ENCODE peak calls at places on chromosomes 1 and 21, in four cellular contexts. X is upper lobe of left lung, I is HCT116, J is HepG2. M is an unnamed sample.

GRCh38 chr21:42568834-42569731 is 55.4 kb downstream of the SLC37A1 start:
- ATAC-seq in X (peak; percentile 9), J (no peak), I (no peak), M (no peak)

GRCh38 chr1:201104141-201104540 is 8.1 kb downstream of the CACNA1S start:
- ATAC-seq in J (no peak), I (no peak), X (no peak), M (no peak)

GRCh38 chr1:66671472-66671871 is 80.8 kb upstream of the DYNLT5 start:
- ATAC-seq in I (no peak), X (no peak), J (no peak), M (no peak)

GRCh38 chr1:29485096-29485925 is 249.0 kb downstream of the PTPRU start:
- ATAC-seq in I (no peak), X (no peak), J (no peak), M (no peak)

GRCh38 chr21:40120944-40121575 is 253.8 kb downstream of the PCP4 start:
- ATAC-seq in I (no peak), X (no peak), J (no peak), M (no peak)

GRCh38 chr1:53073899-53074311 is 11.9 kb downstream of the PODN start:
- ATAC-seq in J (no peak), X (no peak), I (no peak), M (peak; percentile 71)

GRCh38 chr1:185338719-185339622 is 21.9 kb upstream of the IVNS1ABP start:
- ATAC-seq in J (no peak), X (peak; percentile 77), I (no peak), M (no peak)

GRCh38 chr21:29481081-29481480 is 182.4 kb downstream of the BACH1 start:
- ATAC-seq in I (no peak), J (no peak), X (no peak), M (no peak)

GRCh38 chr21:41610042-41610839 is 102.3 kb upstream of the TMPRSS2 start:
- ATAC-seq in X (peak; percentile 47), J (peak; percentile 64), I (peak; percentile 66), M (no peak)

GRCh38 chr1:160862151-160863061 is at the start of gene CD244:
- ATAC-seq in X (peak; percentile 65), I (no peak), J (peak; percentile 43), M (no peak)

GRCh38 chr1:15680614-15681345 is 3.3 kb upstream of the PLEKHM2 start:
- ATAC-seq in X (no peak), J (peak; percentile 9), I (no peak), M (peak; percentile 70)

GRCh38 chr1:23720256-23720995 is 22.8 kb upstream of the ELOA start:
- ATAC-seq in X (no peak), J (no peak), I (no peak), M (no peak)

GRCh38 chr1:11326070-11326469 is 53.1 kb downstream of the UBIAD1 start:
- ATAC-seq in J (no peak), I (no peak), X (no peak), M (no peak)

GRCh38 chr1:225517697-225518096 is 89.9 kb upstream of the LBR start:
- ATAC-seq in I (peak; percentile 50), X (peak; percentile 57), J (no peak), M (no peak)

GRCh38 chr1:184017226-184017787 is 20.2 kb downstream of the COLGALT2 start:
- ATAC-seq in J (no peak), X (peak; percentile 46), I (no peak), M (no peak)

GRCh38 chr1:21290546-21290944 is 282 bp upstream of the ECE1 start:
- ATAC-seq in J (no peak), I (peak; percentile 21), X (no peak), M (no peak)

GRCh38 chr1:159014003-159014571 is 4.4 kb downstream of the IFI16 start:
- ATAC-seq in I (no peak), X (no peak), J (no peak), M (no peak)

GRCh38 chr1:225592362-225592761 is 60.6 kb downstream of the ENAH start:
- ATAC-seq in J (no peak), X (no peak), I (no peak), M (no peak)

GRCh38 chr1:28232558-28233263 is at the start of gene DNAJC8:
- ATAC-seq in J (peak; percentile 65), I (peak; percentile 60), X (peak; percentile 78), M (peak; percentile 66)

GRCh38 chr1:235635938-235636663 is 13.5 kb downstream of the GNG4 start:
- ATAC-seq in X (peak; percentile 32), J (peak; percentile 57), I (peak; percentile 74), M (no peak)

GRCh38 chr1:116494351-116494692 is 76.5 kb downstream of the CD58 start:
- ATAC-seq in I (no peak), X (no peak), J (peak; percentile 52), M (no peak)

GRCh38 chr1:16181887-16182719 is 26.2 kb upstream of the EPHA2 start:
- ATAC-seq in X (peak; percentile 92), I (peak; percentile 87), J (peak; percentile 89), M (peak; percentile 96)

GRCh38 chr21:43739648-43740435 is 20.9 kb downstream of the PDXK start:
- ATAC-seq in X (no peak), J (no peak), I (peak; percentile 64), M (no peak)

GRCh38 chr1:166029196-166029965 is 137.4 kb downstream of the FAM78B start:
- ATAC-seq in J (no peak), X (peak; percentile 32), I (no peak), M (no peak)

GRCh38 chr21:46637952-46638746 is 2.7 kb downstream of the PRMT2 start:
- ATAC-seq in J (no peak), X (no peak), I (no peak), M (no peak)

GRCh38 chr1:161398900-161399256 is 31.2 kb upstream of the CFAP126 start:
- ATAC-seq in X (peak; percentile 41), J (no peak), I (peak; percentile 21), M (peak; percentile 30)

GRCh38 chr1:193435771-193436170 is 249.4 kb upstream of the B3GALT2 start:
- ATAC-seq in X (no peak), I (no peak), J (no peak), M (no peak)

GRCh38 chr1:63643517-63643916 is 50.3 kb downstream of the PGM1 start:
- ATAC-seq in J (no peak), I (no peak), X (no peak), M (no peak)

GRCh38 chr1:117599286-117599685 is 6.6 kb upstream of the TENT5C start:
- ATAC-seq in I (no peak), X (no peak), J (no peak), M (no peak)

GRCh38 chr21:31895069-31895851 is 22.4 kb downstream of the HUNK start:
- ATAC-seq in J (peak; percentile 63), X (no peak), I (no peak), M (no peak)

GRCh38 chr1:191977874-191978273 is 180.4 kb upstream of the RGS18 start:
- ATAC-seq in J (no peak), X (no peak), I (no peak), M (no peak)

GRCh38 chr1:232728507-232729263 is 76.5 kb upstream of the MAP10 start:
- ATAC-seq in I (no peak), X (no peak), J (no peak), M (peak; percentile 84)

GRCh38 chr1:93155335-93155734 is 24.9 kb downstream of the TMED5 start:
- ATAC-seq in X (no peak), J (no peak), I (no peak), M (no peak)

GRCh38 chr1:188027613-188028012 is 1198.9 kb downstream of the PLA2G4A start:
- ATAC-seq in X (no peak), I (peak; percentile 88), J (no peak), M (no peak)

GRCh38 chr1:119327066-119327435 is 41.5 kb upstream of the HAO2 start:
- ATAC-seq in I (no peak), J (peak; percentile 70), X (no peak), M (no peak)

GRCh38 chr1:196557797-196558196 is 50.4 kb downstream of the KCNT2 start:
- ATAC-seq in J (no peak), I (no peak), X (no peak), M (peak; percentile 57)

GRCh38 chr1:113811353-113811887 is 856 bp downstream of the RSBN1 start:
- ATAC-seq in X (peak; percentile 70), I (peak; percentile 43), J (peak; percentile 66), M (peak; percentile 24)

GRCh38 chr1:236914375-236914774 is 89.9 kb downstream of the MT1HL1 start:
- ATAC-seq in X (no peak), J (no peak), I (no peak), M (no peak)

GRCh38 chr1:3727825-3728776 is 24.1 kb upstream of the CCDC27 start:
- ATAC-seq in J (no peak), X (no peak), I (no peak), M (no peak)
- TF ChIP-seq POLR2AphosphoS5 in J (no peak), X (no peak), I (no peak), M (no peak)

DNA sequence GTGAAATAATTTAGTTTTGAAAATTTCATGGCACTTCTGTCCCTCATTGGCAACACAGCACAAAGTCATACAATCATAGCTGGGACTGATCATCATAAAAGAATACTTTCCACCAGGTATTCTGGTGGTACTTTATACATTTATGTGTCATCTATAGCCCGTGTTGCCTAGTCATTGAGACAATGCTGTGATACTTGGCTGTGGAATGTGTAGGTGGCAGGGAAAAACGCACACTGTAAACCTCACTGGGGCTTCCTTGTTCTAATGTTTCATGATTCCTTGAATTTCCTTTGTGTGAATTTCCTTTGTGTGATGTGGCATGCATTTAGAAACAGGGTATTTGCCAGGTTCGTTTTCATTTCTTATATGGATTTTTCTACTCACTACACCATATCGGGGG is 118.3 kb downstream of the FMN2 start:
- ATAC-seq in J (no peak), I (no peak), X (no peak), M (no peak)
- H3K4me3 ChIP-seq in J (no peak overlapping the region), I (no peak overlapping the region), X (no peak overlapping the region), M (no peak overlapping the region)

GRCh38 chr1:43858324-43858723 is 75.3 kb upstream of the ARTN start:
- ATAC-seq in X (peak; percentile 92), I (peak; percentile 97), J (peak; percentile 44), M (peak; percentile 94)
- TF ChIP-seq POLR2AphosphoS5 in X (no peak), I (no peak), J (no peak), M (peak; percentile 36)

DNA sequence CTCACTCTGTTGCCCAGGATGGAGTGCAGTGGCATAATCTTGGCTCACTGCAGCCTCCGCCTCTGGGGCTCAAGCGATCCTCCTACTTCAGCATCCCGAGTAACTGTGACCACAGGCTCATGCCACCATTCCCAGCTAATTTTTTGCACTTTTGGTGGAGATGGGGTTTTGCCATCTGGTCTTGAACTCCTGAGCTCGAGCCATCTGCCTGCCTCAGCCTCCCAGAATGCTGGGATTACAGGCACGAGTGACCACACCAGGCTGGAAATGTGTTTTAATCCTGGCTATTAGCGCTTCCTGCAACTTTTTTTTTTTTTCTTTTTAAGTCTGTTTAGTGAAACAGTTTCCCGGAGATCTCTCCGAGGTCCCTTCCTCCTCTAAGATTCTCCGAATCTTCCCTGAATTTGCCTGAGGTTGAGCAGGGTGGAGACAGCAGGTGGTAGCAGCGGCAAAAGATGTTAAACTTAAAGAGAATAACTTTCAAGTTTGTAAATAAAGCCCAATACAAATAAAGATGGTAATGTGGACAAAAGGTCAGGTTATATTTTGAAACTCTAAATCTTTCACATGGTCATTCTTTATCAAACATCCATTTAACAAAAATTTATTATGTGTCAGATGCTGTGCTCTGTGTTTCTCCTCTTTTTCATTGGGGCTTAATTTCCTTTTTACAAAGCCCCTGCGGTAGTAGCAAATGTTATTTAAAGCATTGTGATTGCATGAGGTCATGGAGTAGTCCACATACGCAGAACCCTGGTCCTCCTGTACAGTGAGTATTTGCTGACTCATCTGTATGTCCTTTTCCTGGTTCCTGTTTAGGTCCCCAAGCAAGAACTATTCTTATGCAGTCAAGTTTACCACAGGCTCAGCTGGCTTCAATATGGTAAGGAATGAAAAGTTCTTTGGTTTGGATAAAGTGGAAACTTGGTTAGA is 119.1 kb downstream of the ITSN1 start:
- ATAC-seq in X (peak; percentile 70), J (peak; percentile 65), I (peak; percentile 97), M (peak; percentile 71)
- H3K4me3 ChIP-seq in X (no peak overlapping the region), J (no peak overlapping the region), I (peak overlapping the region; percentile 18), M (no peak overlapping the region)